ENCODE peak calls at places on chromosome 5, in six cellular contexts. T is right cardiac atrium, M is upper lobe of right lung, S is OCI-LY7, P is GM23248, K is uterus. B is an unnamed sample.

GRCh38 chr5:61652916-61653315 is 320.9 kb downstream of the ZSWIM6 start:
- DNase-seq in S (no peak), M (no peak), K (no peak), P (no peak), T (no peak), B (no peak)

GRCh38 chr5:76689321-76690026 is 26.5 kb upstream of the F2R start:
- DNase-seq in P (peak; percentile 91), T (no peak), K (no peak), S (no peak), M (no peak), B (no peak)

GRCh38 chr5:116576043-116576713 is 1.6 kb upstream of the SEMA6A start:
- DNase-seq in S (peak; percentile 35), P (peak; percentile 63), T (peak; percentile 69), K (peak; percentile 36), M (peak; percentile 69), B (peak; percentile 49)

GRCh38 chr5:143648696-143649095 is 163.3 kb upstream of the HMHB1 start:
- DNase-seq in T (no peak), S (no peak), P (no peak), K (no peak), M (no peak), B (no peak)

GRCh38 chr5:168172718-168173045 is 118.8 kb upstream of the WWC1 start:
- DNase-seq in T (no peak), M (no peak), K (no peak), P (no peak), S (no peak), B (no peak)

GRCh38 chr5:161546463-161547301 is at the start of gene GABRB2:
- DNase-seq in S (peak; percentile 84), M (peak; percentile 78), K (no peak), P (peak; percentile 61), T (peak; percentile 56), B (peak; percentile 36)

GRCh38 chr5:962801-963200 is 45.8 kb upstream of the NKD2 start:
- DNase-seq in T (no peak), M (no peak), S (no peak), K (no peak), P (no peak), B (no peak)

GRCh38 chr5:115264786-115265185 is 2.1 kb upstream of the PGGT1B start:
- DNase-seq in M (no peak), P (no peak), K (no peak), T (no peak), S (no peak), B (no peak)

GRCh38 chr5:133642153-133642552 is 29.8 kb upstream of the FSTL4 start:
- DNase-seq in S (no peak), P (no peak), M (no peak), T (no peak), K (no peak), B (no peak)

GRCh38 chr5:106172681-106173532 is 1497.8 kb downstream of the EFNA5 start:
- DNase-seq in S (no peak), T (no peak), P (no peak), K (no peak), M (no peak), B (no peak)

GRCh38 chr5:107426209-107426608 is 244.5 kb downstream of the EFNA5 start:
- DNase-seq in M (no peak), S (no peak), K (no peak), T (no peak), P (no peak), B (no peak)

GRCh38 chr5:57696005-57696755 is 213.6 kb upstream of the ACTBL2 start:
- DNase-seq in P (peak; percentile 4), M (no peak), S (no peak), K (no peak), T (no peak), B (no peak)

GRCh38 chr5:64666058-64666457 is 24.2 kb upstream of the SHISAL2B start:
- DNase-seq in P (peak; percentile 55), T (no peak), S (no peak), M (no peak), K (no peak), B (no peak)

GRCh38 chr5:59423021-59423420 is 470.5 kb downstream of the PDE4D start:
- DNase-seq in T (no peak), K (no peak), P (peak; percentile 54), M (no peak), S (no peak), B (no peak)

GRCh38 chr5:134555889-134556311 is 30.4 kb downstream of the JADE2 start:
- DNase-seq in S (peak; percentile 38), K (peak; percentile 52), M (no peak), P (peak; percentile 82), T (peak; percentile 77), B (peak; percentile 42)

GRCh38 chr5:119355636-119356383 is at the start of gene TNFAIP8:
- DNase-seq in P (peak; percentile 83), M (peak; percentile 87), K (peak; percentile 58), S (peak; percentile 69), T (peak; percentile 60), B (peak; percentile 62)

GRCh38 chr5:6719896-6720560 is 6.8 kb downstream of the TENT4A start:
- DNase-seq in T (no peak), M (peak; percentile 31), P (peak; percentile 69), K (no peak), S (peak; percentile 57), B (no peak)
- H3K4me1 ChIP-seq in T (peaks cover 47% of the 10 kb centered on the region), M (peaks cover 84% of the 10 kb centered on the region), P (peaks cover 32% of the 10 kb centered on the region), K (peaks cover 17% of the 10 kb centered on the region), S (peaks cover 85% of the 10 kb centered on the region), B (peaks cover 99% of the 10 kb centered on the region)

GRCh38 chr5:150638053-150638444 is 2.4 kb upstream of the SYNPO start:
- DNase-seq in K (no peak), S (no peak), P (no peak), M (no peak), T (no peak), B (no peak)
- H3K4me1 ChIP-seq in K (peaks cover 31% of the 10 kb centered on the region), S (no peaks in the 10 kb centered on the region), P (peaks cover 65% of the 10 kb centered on the region), M (peaks cover 72% of the 10 kb centered on the region), T (peaks cover 29% of the 10 kb centered on the region), B (peaks cover 87% of the 10 kb centered on the region)

GRCh38 chr5:55521903-55522302 is 12.9 kb downstream of the PLPP1 start:
- DNase-seq in T (no peak), S (no peak), P (no peak), K (no peak), M (no peak), B (no peak)

GRCh38 chr5:55523293-55523692 is 11.5 kb downstream of the PLPP1 start:
- DNase-seq in S (no peak), T (no peak), K (no peak), M (no peak), P (no peak), B (no peak)

GRCh38 chr5:55519001-55519400 is 15.8 kb downstream of the PLPP1 start:
- DNase-seq in P (no peak), M (no peak), K (no peak), S (no peak), T (no peak), B (no peak)

GRCh38 chr5:55520117-55520829 is 14.5 kb downstream of the PLPP1 start:
- DNase-seq in K (no peak), P (no peak), S (no peak), M (no peak), T (no peak), B (no peak)

GRCh38 chr5:55517804-55518203 is 17.0 kb downstream of the PLPP1 start:
- DNase-seq in T (no peak), K (no peak), M (no peak), S (no peak), P (no peak), B (no peak)
- H3K4me1 ChIP-seq in T (peaks cover 15% of the 10 kb centered on the region), K (no peaks in the 10 kb centered on the region), M (peaks cover 9% of the 10 kb centered on the region), S (no peaks in the 10 kb centered on the region), P (no peaks in the 10 kb centered on the region), B (peaks cover 95% of the 10 kb centered on the region)

GRCh38 chr5:95723632-95724369 is 7.3 kb upstream of the RHOBTB3 start:
- DNase-seq in T (peak; percentile 40), P (peak; percentile 52), K (no peak), M (no peak), S (no peak), B (peak; percentile 41)
- H3K4me1 ChIP-seq in T (peaks cover 2% of the 10 kb centered on the region), P (peaks cover 68% of the 10 kb centered on the region), K (no peaks in the 10 kb centered on the region), M (no peaks in the 10 kb centered on the region), S (peaks cover 14% of the 10 kb centered on the region), B (peaks cover 73% of the 10 kb centered on the region)

GRCh38 chr5:176980818-176981217 is 25.8 kb downstream of the UIMC1 start:
- DNase-seq in T (no peak), M (no peak), K (no peak), P (no peak), S (no peak), B (no peak)

GRCh38 chr5:176985516-176985915 is 21.1 kb downstream of the UIMC1 start:
- DNase-seq in P (no peak), T (no peak), K (no peak), M (no peak), S (peak; percentile 92), B (no peak)

GRCh38 chr5:176979669-176980068 is 26.9 kb downstream of the UIMC1 start:
- DNase-seq in P (no peak), T (no peak), M (no peak), K (no peak), S (no peak), B (no peak)
- H3K4me1 ChIP-seq in P (peaks cover 6% of the 10 kb centered on the region), T (peaks cover 1% of the 10 kb centered on the region), M (no peaks in the 10 kb centered on the region), K (no peaks in the 10 kb centered on the region), S (peaks cover 9% of the 10 kb centered on the region), B (peaks cover 22% of the 10 kb centered on the region)

DNA sequence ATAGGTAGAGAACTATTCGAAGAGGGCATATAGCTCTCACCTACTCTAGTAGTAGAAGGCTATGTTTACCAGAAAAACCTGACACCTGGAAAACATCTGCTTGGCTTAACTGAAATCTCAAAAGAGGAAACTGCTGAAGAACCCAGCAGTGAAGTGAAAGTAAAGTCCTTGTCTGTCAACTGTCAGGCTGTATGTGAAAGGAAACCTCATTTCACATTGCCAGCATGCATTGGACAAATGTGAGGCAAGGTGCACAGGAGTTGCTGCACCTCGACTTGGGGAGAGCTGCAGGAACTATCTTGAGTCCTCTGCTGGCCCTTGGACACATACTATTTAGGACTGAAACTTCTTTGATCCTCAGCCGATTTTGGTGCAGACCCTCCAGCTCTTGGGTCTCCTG is 53.3 kb downstream of the NREP start:
- DNase-seq in T (no peak), S (peak; percentile 93), P (no peak), K (no peak), M (no peak), B (no peak)
- H3K4me1 ChIP-seq in T (no peaks in the 10 kb centered on the region), S (peaks cover 62% of the 10 kb centered on the region), P (peaks cover 7% of the 10 kb centered on the region), K (no peaks in the 10 kb centered on the region), M (no peaks in the 10 kb centered on the region), B (peaks cover 10% of the 10 kb centered on the region)

GRCh38 chr5:172168311-172168710 is 19.7 kb downstream of the STK10 start:
- DNase-seq in S (no peak), K (no peak), M (no peak), P (no peak), T (no peak), B (no peak)

GRCh38 chr5:172169216-172169615 is 18.8 kb downstream of the STK10 start:
- DNase-seq in K (no peak), P (no peak), T (no peak), M (no peak), S (no peak), B (no peak)

GRCh38 chr5:172171118-172171775 is 16.8 kb downstream of the STK10 start:
- DNase-seq in P (no peak), K (no peak), M (no peak), T (no peak), S (no peak), B (no peak)

GRCh38 chr5:172167893-172168292 is 20.1 kb downstream of the STK10 start:
- DNase-seq in T (no peak), S (no peak), M (no peak), K (no peak), P (no peak), B (peak; percentile 66)

GRCh38 chr5:172170251-172170701 is 17.7 kb downstream of the STK10 start:
- DNase-seq in M (no peak), S (no peak), P (peak; percentile 22), T (peak; percentile 43), K (no peak), B (peak; percentile 41)
- H3K4me1 ChIP-seq in M (peaks cover 62% of the 10 kb centered on the region), S (peaks cover 23% of the 10 kb centered on the region), P (no peaks in the 10 kb centered on the region), T (peaks cover 15% of the 10 kb centered on the region), K (no peaks in the 10 kb centered on the region), B (peaks cover 69% of the 10 kb centered on the region)

B was measured in left ventricle myocardium inferior.